ENCODE peak calls at places on chromosome X, in nine cellular contexts. One of them, this sample, is unnamed.

GRCh38 chrX:9341305-9342201 is 123.3 kb upstream of the TBL1X start:
- DNase-seq in heart left ventricle: peak; percentile 74
- DNase-seq in Peyer's patch: peak; percentile 84
- DNase-seq in A549: peak; percentile 45
- DNase-seq in transverse colon: peak; percentile 81
- DNase-seq in thyroid gland: peak; percentile 52
- DNase-seq in right lobe of liver: peak; percentile 69
- DNase-seq in HCT116: no peak
- DNase-seq in cardiac muscle cell: peak; percentile 48
- DNase-seq in this sample: peak; percentile 72

GRCh38 chrX:16566571-16566970 is 83.4 kb upstream of the S100G start:
- DNase-seq in Peyer's patch: no peak
- DNase-seq in HCT116: no peak
- DNase-seq in A549: no peak
- DNase-seq in heart left ventricle: no peak
- DNase-seq in thyroid gland: no peak
- DNase-seq in cardiac muscle cell: no peak
- DNase-seq in transverse colon: no peak
- DNase-seq in right lobe of liver: no peak
- DNase-seq in this sample: no peak

GRCh38 chrX:52544147-52544840 is 27.4 kb upstream of the XAGE1B start:
- DNase-seq in A549: no peak
- DNase-seq in HCT116: no peak
- DNase-seq in Peyer's patch: no peak
- DNase-seq in thyroid gland: no peak
- DNase-seq in transverse colon: no peak
- DNase-seq in heart left ventricle: no peak
- DNase-seq in cardiac muscle cell: no peak
- DNase-seq in right lobe of liver: no peak
- DNase-seq in this sample: no peak

GRCh38 chrX:19593684-19594083 is 78.4 kb upstream of the MAP3K15 start:
- DNase-seq in cardiac muscle cell: peak; percentile 30
- DNase-seq in thyroid gland: no peak
- DNase-seq in A549: peak; percentile 27
- DNase-seq in Peyer's patch: no peak
- DNase-seq in heart left ventricle: no peak
- DNase-seq in HCT116: peak; percentile 3
- DNase-seq in right lobe of liver: no peak
- DNase-seq in transverse colon: no peak
- DNase-seq in this sample: no peak

GRCh38 chrX:106894392-106894909 is 8.7 kb downstream of the RIPPLY1 start:
- DNase-seq in transverse colon: peak; percentile 45
- DNase-seq in heart left ventricle: peak; percentile 24
- DNase-seq in HCT116: peak; percentile 63
- DNase-seq in A549: peak; percentile 50
- DNase-seq in right lobe of liver: no peak
- DNase-seq in thyroid gland: peak; percentile 45
- DNase-seq in cardiac muscle cell: peak; percentile 86
- DNase-seq in Peyer's patch: no peak
- DNase-seq in this sample: peak; percentile 60

GRCh38 chrX:24668111-24668510 is 21.0 kb upstream of the PCYT1B start:
- DNase-seq in thyroid gland: no peak
- DNase-seq in HCT116: no peak
- DNase-seq in heart left ventricle: no peak
- DNase-seq in transverse colon: no peak
- DNase-seq in A549: no peak
- DNase-seq in right lobe of liver: no peak
- DNase-seq in cardiac muscle cell: peak; percentile 72
- DNase-seq in Peyer's patch: no peak
- DNase-seq in this sample: no peak

GRCh38 chrX:152642931-152643525 is 5.3 kb downstream of the GABRQ start:
- DNase-seq in thyroid gland: no peak
- DNase-seq in A549: no peak
- DNase-seq in right lobe of liver: no peak
- DNase-seq in heart left ventricle: no peak
- DNase-seq in Peyer's patch: no peak
- DNase-seq in transverse colon: no peak
- DNase-seq in cardiac muscle cell: no peak
- DNase-seq in HCT116: no peak
- DNase-seq in this sample: peak; percentile 17

GRCh38 chrX:118961866-118962560 is 12.4 kb upstream of the LONRF3 start:
- DNase-seq in cardiac muscle cell: no peak
- DNase-seq in right lobe of liver: no peak
- DNase-seq in transverse colon: no peak
- DNase-seq in HCT116: no peak
- DNase-seq in A549: no peak
- DNase-seq in Peyer's patch: no peak
- DNase-seq in thyroid gland: no peak
- DNase-seq in heart left ventricle: no peak
- DNase-seq in this sample: no peak

GRCh38 chrX:119228506-119229290 is 7.4 kb upstream of the PGRMC1 start:
- DNase-seq in heart left ventricle: no peak
- DNase-seq in cardiac muscle cell: no peak
- DNase-seq in right lobe of liver: no peak
- DNase-seq in Peyer's patch: no peak
- DNase-seq in transverse colon: no peak
- DNase-seq in A549: no peak
- DNase-seq in thyroid gland: no peak
- DNase-seq in HCT116: no peak
- DNase-seq in this sample: no peak

GRCh38 chrX:44106864-44107263 is 133.7 kb upstream of the NDP start:
- DNase-seq in A549: no peak
- DNase-seq in Peyer's patch: no peak
- DNase-seq in right lobe of liver: no peak
- DNase-seq in heart left ventricle: no peak
- DNase-seq in cardiac muscle cell: no peak
- DNase-seq in transverse colon: no peak
- DNase-seq in HCT116: no peak
- DNase-seq in thyroid gland: no peak
- DNase-seq in this sample: no peak

GRCh38 chrX:114635986-114636385 is 52.1 kb downstream of the HTR2C start:
- DNase-seq in HCT116: no peak
- DNase-seq in transverse colon: no peak
- DNase-seq in right lobe of liver: no peak
- DNase-seq in thyroid gland: no peak
- DNase-seq in Peyer's patch: no peak
- DNase-seq in A549: no peak
- DNase-seq in heart left ventricle: no peak
- DNase-seq in cardiac muscle cell: no peak
- DNase-seq in this sample: no peak

GRCh38 chrX:149032449-149032848 is 472.7 kb downstream of the IDS start:
- DNase-seq in heart left ventricle: no peak
- DNase-seq in transverse colon: no peak
- DNase-seq in thyroid gland: no peak
- DNase-seq in A549: no peak
- DNase-seq in right lobe of liver: no peak
- DNase-seq in Peyer's patch: no peak
- DNase-seq in HCT116: no peak
- DNase-seq in cardiac muscle cell: no peak
- DNase-seq in this sample: no peak

GRCh38 chrX:68998716-68999115 is 166.5 kb downstream of the PJA1 start:
- DNase-seq in right lobe of liver: no peak
- DNase-seq in Peyer's patch: no peak
- DNase-seq in HCT116: no peak
- DNase-seq in A549: no peak
- DNase-seq in thyroid gland: no peak
- DNase-seq in cardiac muscle cell: no peak
- DNase-seq in heart left ventricle: no peak
- DNase-seq in transverse colon: peak; percentile 29
- DNase-seq in this sample: peak; percentile 11

GRCh38 chrX:68995780-68996551 is 167.1 kb downstream of the EFNB1 start:
- DNase-seq in cardiac muscle cell: peak; percentile 42
- DNase-seq in transverse colon: peak; percentile 79
- DNase-seq in right lobe of liver: no peak
- DNase-seq in A549: no peak
- DNase-seq in HCT116: no peak
- DNase-seq in heart left ventricle: peak; percentile 72
- DNase-seq in thyroid gland: no peak
- DNase-seq in Peyer's patch: no peak
- DNase-seq in this sample: no peak

GRCh38 chrX:68999351-68999750 is 165.9 kb downstream of the PJA1 start:
- DNase-seq in cardiac muscle cell: no peak
- DNase-seq in HCT116: peak; percentile 18
- DNase-seq in transverse colon: no peak
- DNase-seq in Peyer's patch: no peak
- DNase-seq in heart left ventricle: no peak
- DNase-seq in A549: no peak
- DNase-seq in right lobe of liver: no peak
- DNase-seq in thyroid gland: no peak
- DNase-seq in this sample: peak; percentile 24

GRCh38 chrX:68997461-68997860 is 167.8 kb downstream of the PJA1 start:
- DNase-seq in right lobe of liver: no peak
- DNase-seq in heart left ventricle: no peak
- DNase-seq in transverse colon: no peak
- DNase-seq in A549: no peak
- DNase-seq in cardiac muscle cell: no peak
- DNase-seq in thyroid gland: no peak
- DNase-seq in HCT116: no peak
- DNase-seq in Peyer's patch: no peak
- DNase-seq in this sample: no peak

GRCh38 chrX:68997911-68998310 is 167.3 kb downstream of the PJA1 start:
- DNase-seq in heart left ventricle: peak; percentile 77
- DNase-seq in transverse colon: peak; percentile 31
- DNase-seq in HCT116: no peak
- DNase-seq in right lobe of liver: no peak
- DNase-seq in thyroid gland: peak; percentile 65
- DNase-seq in A549: no peak
- DNase-seq in Peyer's patch: no peak
- DNase-seq in cardiac muscle cell: no peak
- DNase-seq in this sample: peak; percentile 34
- H3K27ac ChIP-seq in heart left ventricle: peak overlapping the region; percentile 75
- H3K27ac ChIP-seq in transverse colon: peak overlapping the region; percentile 82
- H3K27ac ChIP-seq in HCT116: no peak overlapping the region
- H3K27ac ChIP-seq in right lobe of liver: no peak overlapping the region
- H3K27ac ChIP-seq in thyroid gland: no peak overlapping the region
- H3K27ac ChIP-seq in A549: no peak overlapping the region
- H3K27ac ChIP-seq in Peyer's patch: no peak overlapping the region
- H3K27ac ChIP-seq in cardiac muscle cell: no peak overlapping the region
- H3K27ac ChIP-seq in this sample: no peak overlapping the region

GRCh38 chrX:37816766-37817165 is 30.6 kb downstream of the DYNLT3 start:
- DNase-seq in A549: no peak
- DNase-seq in right lobe of liver: no peak
- DNase-seq in Peyer's patch: no peak
- DNase-seq in heart left ventricle: no peak
- DNase-seq in thyroid gland: no peak
- DNase-seq in cardiac muscle cell: no peak
- DNase-seq in transverse colon: no peak
- DNase-seq in HCT116: no peak
- DNase-seq in this sample: no peak
- H3K4me1 ChIP-seq in A549: no peaks in the 10 kb centered on the region
- H3K4me1 ChIP-seq in right lobe of liver: no peaks in the 10 kb centered on the region
- H3K4me1 ChIP-seq in Peyer's patch: peaks cover 4% of the 10 kb centered on the region
- H3K4me1 ChIP-seq in heart left ventricle: no peaks in the 10 kb centered on the region
- H3K4me1 ChIP-seq in thyroid gland: no peaks in the 10 kb centered on the region
- H3K4me1 ChIP-seq in cardiac muscle cell: no peaks in the 10 kb centered on the region
- H3K4me1 ChIP-seq in transverse colon: no peaks in the 10 kb centered on the region
- H3K4me1 ChIP-seq in HCT116: no peaks in the 10 kb centered on the region
- H3K4me1 ChIP-seq in this sample: no peaks in the 10 kb centered on the region

GRCh38 chrX:100682939-100683338 is 38.9 kb downstream of the SRPX2 start:
- DNase-seq in right lobe of liver: no peak
- DNase-seq in Peyer's patch: no peak
- DNase-seq in heart left ventricle: no peak
- DNase-seq in A549: no peak
- DNase-seq in transverse colon: no peak
- DNase-seq in HCT116: no peak
- DNase-seq in cardiac muscle cell: no peak
- DNase-seq in thyroid gland: no peak
- DNase-seq in this sample: no peak

GRCh38 chrX:100685997-100686305 is 42.0 kb downstream of the SRPX2 start:
- DNase-seq in transverse colon: no peak
- DNase-seq in cardiac muscle cell: no peak
- DNase-seq in A549: no peak
- DNase-seq in thyroid gland: no peak
- DNase-seq in heart left ventricle: no peak
- DNase-seq in right lobe of liver: no peak
- DNase-seq in Peyer's patch: no peak
- DNase-seq in HCT116: no peak
- DNase-seq in this sample: no peak

GRCh38 chrX:100685284-100685996 is 41.4 kb downstream of the SRPX2 start:
- DNase-seq in heart left ventricle: peak; percentile 31
- DNase-seq in A549: peak; percentile 55
- DNase-seq in Peyer's patch: peak; percentile 68
- DNase-seq in thyroid gland: peak; percentile 68
- DNase-seq in cardiac muscle cell: peak; percentile 69
- DNase-seq in HCT116: peak; percentile 56
- DNase-seq in right lobe of liver: no peak
- DNase-seq in transverse colon: peak; percentile 81
- DNase-seq in this sample: peak; percentile 70

GRCh38 chrX:100687546-100687945 is 43.5 kb downstream of the SRPX2 start:
- DNase-seq in transverse colon: no peak
- DNase-seq in HCT116: no peak
- DNase-seq in Peyer's patch: no peak
- DNase-seq in cardiac muscle cell: no peak
- DNase-seq in heart left ventricle: no peak
- DNase-seq in thyroid gland: no peak
- DNase-seq in right lobe of liver: no peak
- DNase-seq in A549: no peak
- DNase-seq in this sample: no peak

DNA sequence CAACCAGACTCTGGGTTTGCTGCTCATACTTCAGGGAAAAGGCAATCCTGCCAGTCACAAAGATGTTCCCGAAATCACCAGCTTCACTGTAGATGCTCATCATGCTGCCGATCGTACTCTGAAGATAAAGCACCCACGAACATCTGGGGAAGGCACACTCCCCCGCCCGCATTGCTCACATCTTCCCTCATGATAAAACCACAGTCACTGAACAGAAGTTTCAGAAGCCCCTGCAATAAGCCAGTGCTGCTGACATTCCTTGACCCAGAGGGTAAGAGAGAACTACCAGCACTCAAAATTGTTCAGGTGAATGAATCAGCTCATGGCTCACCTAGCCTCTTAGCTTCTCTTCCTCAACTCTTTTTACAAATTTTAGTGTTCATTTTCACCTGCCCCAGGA is 43.1 kb downstream of the SRPX2 start:
- DNase-seq in heart left ventricle: no peak
- DNase-seq in thyroid gland: no peak
- DNase-seq in transverse colon: no peak
- DNase-seq in A549: no peak
- DNase-seq in Peyer's patch: peak; percentile 29
- DNase-seq in cardiac muscle cell: no peak
- DNase-seq in HCT116: no peak
- DNase-seq in right lobe of liver: no peak
- DNase-seq in this sample: no peak
- H3K27ac ChIP-seq in heart left ventricle: no peak overlapping the region
- H3K27ac ChIP-seq in thyroid gland: no peak overlapping the region
- H3K27ac ChIP-seq in transverse colon: no peak overlapping the region
- H3K27ac ChIP-seq in A549: no peak overlapping the region
- H3K27ac ChIP-seq in Peyer's patch: no peak overlapping the region
- H3K27ac ChIP-seq in cardiac muscle cell: no peak overlapping the region
- H3K27ac ChIP-seq in HCT116: no peak overlapping the region
- H3K27ac ChIP-seq in right lobe of liver: no peak overlapping the region
- H3K27ac ChIP-seq in this sample: no peak overlapping the region

DNA sequence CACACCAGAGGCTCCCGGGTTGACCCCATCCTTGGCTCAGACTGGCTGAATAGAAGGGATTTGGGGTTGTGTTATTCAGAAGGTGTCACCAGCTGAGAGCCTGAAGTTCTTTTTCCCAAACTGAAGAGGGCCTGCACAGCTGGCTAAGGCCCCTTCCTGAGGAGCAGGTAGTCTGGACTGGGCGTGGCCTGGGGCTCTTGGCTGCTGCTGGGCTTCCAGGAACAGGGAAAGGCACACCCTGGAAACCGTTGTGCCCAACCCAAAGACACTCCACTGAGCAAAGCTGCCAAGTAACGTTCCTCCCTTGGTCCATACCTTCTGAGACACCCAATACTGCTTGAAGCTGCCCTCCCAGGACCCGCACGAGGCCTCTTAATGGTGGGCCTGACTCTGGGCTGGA is 8.3 kb upstream of the CXCR3 start:
- DNase-seq in A549: no peak
- DNase-seq in thyroid gland: no peak
- DNase-seq in HCT116: no peak
- DNase-seq in heart left ventricle: no peak
- DNase-seq in Peyer's patch: no peak
- DNase-seq in transverse colon: peak; percentile 71
- DNase-seq in right lobe of liver: no peak
- DNase-seq in cardiac muscle cell: no peak
- DNase-seq in this sample: no peak
- H3K4me1 ChIP-seq in A549: no peaks in the 10 kb centered on the region
- H3K4me1 ChIP-seq in thyroid gland: peaks cover 35% of the 10 kb centered on the region
- H3K4me1 ChIP-seq in HCT116: peaks cover 9% of the 10 kb centered on the region
- H3K4me1 ChIP-seq in heart left ventricle: no peaks in the 10 kb centered on the region
- H3K4me1 ChIP-seq in Peyer's patch: peaks cover 20% of the 10 kb centered on the region
- H3K4me1 ChIP-seq in transverse colon: peaks cover 23% of the 10 kb centered on the region
- H3K4me1 ChIP-seq in right lobe of liver: no peaks in the 10 kb centered on the region
- H3K4me1 ChIP-seq in cardiac muscle cell: no peaks in the 10 kb centered on the region
- H3K4me1 ChIP-seq in this sample: peaks cover 10% of the 10 kb centered on the region